ENCODE peak calls at places on chromosome X, in eight cellular contexts. C is NB4, N is MCF 10A, B is left ventricle myocardium inferior, U is breast epithelium, S is spleen, K is tibial nerve, I is fibroblast of pulmonary artery. P is an unnamed sample.

GRCh38 chrX:68681443-68681941 is 34.0 kb downstream of the STARD8 start:
- DNase-seq in C (peak), N (no peak), B (no peak), U (no peak), S (no peak), K (no peak), I (peak), P (no peak)

GRCh38 chrX:65706041-65706828 is 38.8 kb downstream of the MSN start:
- DNase-seq in C (peak), N (peak), B (peak), U (peak), S (no peak), K (no peak), I (peak), P (no peak)

GRCh38 chrX:11059923-11060322 is 51.2 kb upstream of the HCCS start:
- DNase-seq in C (no peak), N (no peak), B (no peak), U (no peak), S (no peak), K (no peak), I (no peak), P (no peak)

GRCh38 chrX:100928660-100929613 is at the start of gene XKRX:
- DNase-seq in C (no peak), N (peak), B (peak), U (peak), S (peak), K (peak), I (no peak), P (peak)

GRCh38 chrX:85114776-85115175 is 111.1 kb downstream of the APOOL start:
- DNase-seq in C (no peak), N (peak), B (no peak), U (no peak), S (no peak), K (no peak), I (no peak), P (no peak)

GRCh38 chrX:129599996-129600395 is 54.8 kb downstream of the APLN start:
- DNase-seq in C (no peak), N (no peak), B (no peak), U (no peak), S (no peak), K (no peak), I (no peak), P (no peak)

GRCh38 chrX:85375333-85375738 is 4.1 kb downstream of the POF1B start:
- DNase-seq in C (no peak), N (no peak), B (no peak), U (no peak), S (no peak), K (no peak), I (no peak), P (no peak)

GRCh38 chrX:82816572-82816971 is 691.5 kb upstream of the POU3F4 start:
- DNase-seq in C (no peak), N (peak), B (no peak), U (no peak), S (no peak), K (no peak), I (no peak), P (no peak)

GRCh38 chrX:129957241-129958099 is 25.0 kb upstream of the BCORL1 start:
- DNase-seq in C (peak), N (no peak), B (peak), U (no peak), S (peak), K (peak), I (peak), P (no peak)

GRCh38 chrX:124229374-124229773 is 103.1 kb upstream of the TEX13D start:
- DNase-seq in C (no peak), N (no peak), B (no peak), U (no peak), S (no peak), K (no peak), I (no peak), P (no peak)

GRCh38 chrX:23656684-23657083 is 10.6 kb upstream of the PRDX4 start:
- DNase-seq in C (no peak), N (no peak), B (no peak), U (no peak), S (no peak), K (no peak), I (no peak), P (no peak)

GRCh38 chrX:72621163-72621562 is 48.5 kb upstream of the HDAC8 start:
- DNase-seq in C (no peak), N (no peak), B (no peak), U (no peak), S (no peak), K (no peak), I (no peak), P (no peak)

GRCh38 chrX:18719852-18720251 is 12.4 kb downstream of the PPEF1 start:
- DNase-seq in C (no peak), N (no peak), B (no peak), U (no peak), S (no peak), K (no peak), I (no peak), P (no peak)

GRCh38 chrX:154649864-154650510 is 3.4 kb downstream of the CTAG2 start:
- DNase-seq in C (no peak), N (no peak), B (no peak), U (no peak), S (peak), K (no peak), I (no peak), P (no peak)

GRCh38 chrX:15911729-15912550 is 57.3 kb upstream of the AP1S2 start:
- DNase-seq in C (peak), N (no peak), B (no peak), U (no peak), S (no peak), K (peak), I (peak), P (no peak)

GRCh38 chrX:68936608-68937007 is 107.8 kb downstream of the EFNB1 start:
- DNase-seq in C (no peak), N (peak), B (no peak), U (no peak), S (peak), K (no peak), I (peak), P (no peak)

GRCh38 chrX:46444011-46444410 is 101.2 kb downstream of the ZNF674 start:
- DNase-seq in C (peak), N (peak), B (no peak), U (no peak), S (no peak), K (no peak), I (peak), P (no peak)

GRCh38 chrX:30570505-30570904 is 7.1 kb downstream of the TASL start:
- DNase-seq in C (peak), N (peak), B (no peak), U (no peak), S (no peak), K (no peak), I (peak), P (no peak)

GRCh38 chrX:42414057-42414456 is 363.9 kb downstream of the PPP1R2C start:
- DNase-seq in C (no peak), N (no peak), B (no peak), U (no peak), S (no peak), K (no peak), I (no peak), P (no peak)

GRCh38 chrX:54024350-54024749 is 19.9 kb downstream of the PHF8 start:
- DNase-seq in C (no peak), N (no peak), B (no peak), U (no peak), S (no peak), K (no peak), I (no peak), P (no peak)

GRCh38 chrX:50877310-50877709 is 33.2 kb upstream of the BMP15 start:
- DNase-seq in C (no peak), N (peak), B (no peak), U (no peak), S (no peak), K (no peak), I (peak), P (no peak)

GRCh38 chrX:16212436-16212835 is 45.2 kb downstream of the MAGEB17 start:
- DNase-seq in C (peak), N (peak), B (no peak), U (no peak), S (no peak), K (no peak), I (peak), P (no peak)

GRCh38 chrX:41827886-41828285 is 95.5 kb downstream of the CASK start:
- DNase-seq in C (no peak), N (no peak), B (no peak), U (no peak), S (no peak), K (no peak), I (peak), P (no peak)

GRCh38 chrX:120453985-120454384 is 15.1 kb downstream of the LAMP2 start:
- DNase-seq in C (no peak), N (peak), B (no peak), U (no peak), S (no peak), K (no peak), I (peak), P (no peak)

GRCh38 chrX:95427389-95427788 is 1257.3 kb upstream of the DIAPH2 start:
- DNase-seq in C (no peak), N (peak), B (no peak), U (no peak), S (no peak), K (no peak), I (no peak), P (no peak)

GRCh38 chrX:124433186-124433585 is 86.8 kb downstream of the SH2D1A start:
- DNase-seq in C (no peak), N (no peak), B (no peak), U (no peak), S (no peak), K (no peak), I (no peak), P (no peak)

GRCh38 chrX:68692651-68693050 is 45.2 kb downstream of the STARD8 start:
- DNase-seq in C (no peak), N (no peak), B (no peak), U (no peak), S (no peak), K (no peak), I (no peak), P (no peak)

DNA sequence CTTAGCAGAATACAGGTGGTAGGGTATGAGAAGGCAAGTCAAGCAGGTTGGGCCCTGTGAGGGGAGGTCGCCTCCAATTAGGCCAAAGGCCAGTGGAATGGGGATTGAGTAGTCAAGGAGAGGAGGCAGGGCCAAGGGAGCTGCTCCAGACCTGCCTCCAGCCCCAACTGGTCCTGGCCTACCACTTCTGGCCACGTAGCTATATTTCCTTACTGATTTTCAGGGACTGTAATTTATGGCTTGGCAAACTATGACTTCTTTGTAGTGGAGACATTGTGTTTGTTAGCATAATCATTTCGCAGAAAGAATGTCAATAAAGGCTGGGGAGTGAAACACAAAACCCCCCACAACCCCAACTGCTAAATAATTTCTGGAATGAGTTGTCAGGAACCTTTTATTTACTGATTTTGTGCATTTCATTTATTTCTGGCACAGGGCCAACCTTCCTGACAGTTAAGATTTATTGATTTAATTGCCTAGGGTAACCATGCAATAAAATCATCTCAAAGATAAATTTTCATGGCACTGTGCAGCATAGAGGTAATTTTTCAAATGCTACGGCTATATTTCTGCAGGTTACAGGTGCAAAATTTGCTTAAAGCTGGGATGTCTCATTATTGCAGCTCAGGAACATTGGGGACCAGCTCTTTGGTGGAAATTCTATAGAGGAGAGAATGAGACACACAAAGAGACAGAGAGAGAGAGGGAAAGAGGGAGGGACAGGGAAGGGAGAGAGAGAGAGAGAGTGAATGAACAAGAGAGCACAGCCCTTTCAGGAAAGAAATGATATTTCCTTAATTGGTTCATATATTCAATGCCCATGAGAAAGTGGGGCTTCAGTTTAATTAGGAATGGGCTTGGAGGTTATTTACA is 494.8 kb downstream of the IDS start:
- DNase-seq in C (no peak), N (no peak), B (no peak), U (no peak), S (no peak), K (no peak), I (no peak), P (no peak)
- TF ChIP-seq CTCF in C (no peak), N (no peak), B (no peak), U (no peak), S (no peak), K (no peak), I (no peak), P (no peak)

DNA sequence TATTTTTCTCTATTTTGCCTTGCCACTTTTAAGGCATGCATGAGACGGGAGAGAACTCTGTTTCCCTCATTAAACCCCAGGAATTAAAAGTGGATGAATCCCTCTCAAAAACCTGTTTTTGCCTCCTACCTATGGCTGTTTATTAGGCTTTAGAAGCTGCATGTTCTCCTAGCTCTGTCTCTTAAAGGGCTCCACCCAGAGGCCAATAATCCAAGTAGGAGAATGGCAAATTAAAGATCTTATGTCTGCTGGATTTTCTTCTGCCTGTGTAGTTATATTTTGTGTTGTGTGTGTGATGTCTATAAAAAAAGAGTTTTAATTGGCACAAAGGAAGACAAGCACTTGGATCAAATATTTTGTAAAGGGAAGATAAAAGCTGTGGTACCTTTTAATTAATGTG is 32.4 kb downstream of the MAGEC1 start:
- DNase-seq in C (peak), N (peak), B (no peak), U (no peak), S (no peak), K (no peak), I (peak), P (no peak)
- TF ChIP-seq CTCF in C (no peak), N (no peak), B (no peak), U (no peak), S (no peak), K (no peak), I (peak), P (no peak)

DNA sequence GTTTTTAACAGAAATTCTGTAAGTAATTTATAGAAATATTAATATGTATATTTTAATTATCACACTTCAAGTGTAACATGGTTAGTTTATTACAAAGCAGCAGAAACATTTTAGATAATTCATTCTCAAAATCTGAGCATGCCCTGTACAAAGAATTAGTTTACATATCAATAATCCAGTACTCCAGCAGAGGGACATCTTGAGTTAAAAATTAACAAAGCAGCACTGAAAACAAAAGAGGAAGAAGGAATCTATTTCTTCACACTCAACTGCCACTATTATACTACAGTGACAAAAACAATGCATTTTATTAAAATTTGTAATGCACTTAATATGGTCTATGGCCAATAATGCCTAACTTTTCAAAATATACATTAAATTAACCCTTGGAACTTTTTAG is 179.1 kb upstream of the KLHL4 start:
- DNase-seq in C (peak), N (peak), B (no peak), U (no peak), S (no peak), K (no peak), I (peak), P (no peak)
- TF ChIP-seq CTCF in C (no peak), N (peak), B (peak), U (peak), S (no peak), K (peak), I (peak), P (peak)

GRCh38 chrX:133412246-133412645 is 3.0 kb downstream of the GPC4 start:
- DNase-seq in C (no peak), N (no peak), B (no peak), U (no peak), S (no peak), K (no peak), I (peak), P (no peak)

GRCh38 chrX:133412665-133413064 is 2.6 kb downstream of the GPC4 start:
- DNase-seq in C (no peak), N (no peak), B (no peak), U (no peak), S (no peak), K (no peak), I (no peak), P (no peak)

GRCh38 chrX:133413218-133413925 is 1.9 kb downstream of the GPC4 start:
- DNase-seq in C (no peak), N (no peak), B (no peak), U (no peak), S (no peak), K (no peak), I (no peak), P (peak)

GRCh38 chrX:133415276-133416105 is at the start of gene GPC4:
- DNase-seq in C (no peak), N (peak), B (peak), U (peak), S (peak), K (peak), I (peak), P (peak)

GRCh38 chrX:133414399-133415275 is 652 bp downstream of the GPC4 start:
- DNase-seq in C (no peak), N (peak), B (no peak), U (no peak), S (no peak), K (no peak), I (peak), P (peak)
- TF ChIP-seq CTCF in C (no peak), N (no peak), B (no peak), U (no peak), S (no peak), K (no peak), I (no peak), P (no peak)

GRCh38 chrX:136189222-136189621 is 41.9 kb downstream of the FHL1 start:
- DNase-seq in C (no peak), N (no peak), B (peak), U (no peak), S (no peak), K (no peak), I (no peak), P (no peak)
- TF ChIP-seq CTCF in C (no peak), N (no peak), B (peak), U (no peak), S (no peak), K (no peak), I (no peak), P (no peak)

DNA sequence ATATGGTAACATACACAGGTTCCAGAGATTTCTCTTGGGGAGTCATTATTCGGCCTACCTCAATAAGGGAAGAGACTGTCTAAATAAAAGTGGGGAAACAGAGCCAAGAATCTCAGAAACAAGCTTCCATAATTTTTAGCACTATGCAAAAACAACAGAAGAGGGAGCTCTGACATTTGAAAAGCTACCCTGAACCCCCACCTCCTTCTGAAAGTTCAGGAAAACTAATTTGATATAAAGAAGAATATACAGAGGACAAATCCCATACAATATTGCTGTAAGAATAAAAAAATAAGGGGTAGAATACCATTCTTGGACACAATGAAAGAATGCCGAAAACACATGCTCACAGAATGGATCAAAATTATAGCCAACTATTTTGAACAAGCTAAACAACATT is 14.3 kb upstream of the ZNF41 start:
- DNase-seq in C (peak), N (peak), B (no peak), U (no peak), S (no peak), K (no peak), I (peak), P (no peak)
- TF ChIP-seq CTCF in C (peak), N (peak), B (peak), U (no peak), S (peak), K (no peak), I (peak), P (no peak)

GRCh38 chrX:9874483-9874882 is 88.3 kb downstream of the SHROOM2 start:
- DNase-seq in C (no peak), N (peak), B (no peak), U (no peak), S (no peak), K (no peak), I (no peak), P (no peak)

GRCh38 chrX:9871871-9872270 is 85.6 kb downstream of the SHROOM2 start:
- DNase-seq in C (no peak), N (peak), B (no peak), U (no peak), S (no peak), K (no peak), I (no peak), P (no peak)

GRCh38 chrX:9875801-9876200 is 89.6 kb downstream of the SHROOM2 start:
- DNase-seq in C (no peak), N (no peak), B (no peak), U (no peak), S (no peak), K (no peak), I (no peak), P (no peak)

GRCh38 chrX:9873360-9873759 is 87.1 kb downstream of the SHROOM2 start:
- DNase-seq in C (no peak), N (no peak), B (no peak), U (no peak), S (no peak), K (no peak), I (no peak), P (no peak)

GRCh38 chrX:9873952-9874351 is 87.7 kb downstream of the SHROOM2 start:
- DNase-seq in C (peak), N (peak), B (no peak), U (no peak), S (no peak), K (no peak), I (peak), P (no peak)
- TF ChIP-seq CTCF in C (peak), N (peak), B (peak), U (peak), S (peak), K (peak), I (peak), P (peak)

DNA sequence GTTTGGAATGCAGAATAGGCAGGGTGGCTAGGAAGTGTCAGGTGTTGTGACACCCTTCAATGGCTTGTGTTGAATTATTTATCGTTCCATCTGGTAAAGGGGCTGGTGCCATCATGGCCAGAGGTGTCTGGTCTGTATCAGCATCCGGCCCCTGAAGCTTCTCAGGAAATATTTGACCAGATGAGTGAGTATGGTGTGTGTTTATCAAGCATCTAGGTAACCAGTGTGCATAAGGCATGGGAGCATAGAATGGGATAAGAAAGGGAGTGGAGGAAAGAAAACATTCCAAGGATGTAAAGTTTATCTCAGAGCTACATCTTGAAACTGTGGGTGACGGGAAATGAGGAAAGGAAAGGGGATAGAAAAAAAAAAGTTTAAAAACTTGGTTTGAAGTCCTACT is 109.4 kb downstream of the KLHL4 start:
- DNase-seq in C (no peak), N (no peak), B (no peak), U (no peak), S (no peak), K (no peak), I (no peak), P (no peak)
- TF ChIP-seq CTCF in C (no peak), N (no peak), B (no peak), U (no peak), S (no peak), K (no peak), I (no peak), P (no peak)